ENCODE peak calls at places on chromosomes 2 and 18, in four cellular contexts. One of them, this sample, is unnamed.

GRCh38 chr2:104871566-104872033 is 17.7 kb downstream of the POU3F3 start:
- DNase-seq in K562: no peak
- DNase-seq in HEK293T: no peak
- DNase-seq in HepG2: no peak
- DNase-seq in this sample: no peak

GRCh38 chr2:62603154-62603712 is 97.2 kb upstream of the TMEM17 start:
- DNase-seq in HEK293T: no peak
- DNase-seq in HepG2: no peak
- DNase-seq in K562: no peak
- DNase-seq in this sample: no peak

GRCh38 chr18:58580078-58580477 is 48.8 kb downstream of the ALPK2 start:
- DNase-seq in HepG2: no peak
- DNase-seq in K562: no peak
- DNase-seq in HEK293T: no peak
- DNase-seq in this sample: no peak

GRCh38 chr2:178761759-178762371 is 45.4 kb downstream of the TTN start:
- DNase-seq in HEK293T: peak
- DNase-seq in HepG2: peak
- DNase-seq in K562: peak
- DNase-seq in this sample: peak

GRCh38 chr2:32865399-32866068 is 81.2 kb upstream of the LTBP1 start:
- DNase-seq in K562: no peak
- DNase-seq in HEK293T: no peak
- DNase-seq in HepG2: no peak
- DNase-seq in this sample: no peak

GRCh38 chr2:108988796-108989713 is at the start of gene EDAR:
- DNase-seq in K562: peak
- DNase-seq in HepG2: peak
- DNase-seq in HEK293T: peak
- DNase-seq in this sample: peak

GRCh38 chr2:187117483-187117882 is 268.5 kb upstream of the ZSWIM2 start:
- DNase-seq in K562: no peak
- DNase-seq in HEK293T: no peak
- DNase-seq in HepG2: no peak
- DNase-seq in this sample: peak

GRCh38 chr2:33262097-33262496 is 214.4 kb upstream of the RASGRP3 start:
- DNase-seq in HEK293T: no peak
- DNase-seq in K562: no peak
- DNase-seq in HepG2: no peak
- DNase-seq in this sample: no peak

GRCh38 chr2:12918841-12919445 is 202.2 kb downstream of the TRIB2 start:
- DNase-seq in HEK293T: no peak
- DNase-seq in HepG2: no peak
- DNase-seq in K562: no peak
- DNase-seq in this sample: no peak

GRCh38 chr2:137255990-137256389 is 490.6 kb downstream of the THSD7B start:
- DNase-seq in HEK293T: no peak
- DNase-seq in K562: no peak
- DNase-seq in HepG2: no peak
- DNase-seq in this sample: no peak

GRCh38 chr2:220533485-220533884 is 906.1 kb downstream of the SLC4A3 start:
- DNase-seq in K562: peak
- DNase-seq in HepG2: peak
- DNase-seq in HEK293T: peak
- DNase-seq in this sample: peak

GRCh38 chr2:129913695-129914495 is 65.6 kb upstream of the RAB6C start:
- DNase-seq in HepG2: no peak
- DNase-seq in HEK293T: no peak
- DNase-seq in K562: no peak
- DNase-seq in this sample: no peak

GRCh38 chr18:79962311-79962710 is 2.1 kb upstream of the HSBP1L1 start:
- DNase-seq in HepG2: no peak
- DNase-seq in K562: no peak
- DNase-seq in HEK293T: no peak
- DNase-seq in this sample: no peak

GRCh38 chr2:241750076-241750840 is 15.8 kb downstream of the D2HGDH start:
- DNase-seq in HepG2: no peak
- DNase-seq in HEK293T: no peak
- DNase-seq in K562: no peak
- DNase-seq in this sample: no peak
- TF ChIP-seq ELF4 in HepG2: no peak
- TF ChIP-seq ELF4 in HEK293T: no peak
- TF ChIP-seq ELF4 in K562: no peak
- TF ChIP-seq ELF4 in this sample: no peak

GRCh38 chr2:165382362-165382761 is 87.1 kb upstream of the CSRNP3 start:
- DNase-seq in HEK293T: no peak
- DNase-seq in HepG2: no peak
- DNase-seq in K562: no peak
- DNase-seq in this sample: no peak

GRCh38 chr2:165373322-165374025 is 96.0 kb upstream of the CSRNP3 start:
- DNase-seq in HEK293T: no peak
- DNase-seq in K562: no peak
- DNase-seq in HepG2: no peak
- DNase-seq in this sample: no peak

GRCh38 chr2:165371356-165371755 is 98.1 kb upstream of the CSRNP3 start:
- DNase-seq in HEK293T: no peak
- DNase-seq in K562: no peak
- DNase-seq in HepG2: no peak
- DNase-seq in this sample: no peak

DNA sequence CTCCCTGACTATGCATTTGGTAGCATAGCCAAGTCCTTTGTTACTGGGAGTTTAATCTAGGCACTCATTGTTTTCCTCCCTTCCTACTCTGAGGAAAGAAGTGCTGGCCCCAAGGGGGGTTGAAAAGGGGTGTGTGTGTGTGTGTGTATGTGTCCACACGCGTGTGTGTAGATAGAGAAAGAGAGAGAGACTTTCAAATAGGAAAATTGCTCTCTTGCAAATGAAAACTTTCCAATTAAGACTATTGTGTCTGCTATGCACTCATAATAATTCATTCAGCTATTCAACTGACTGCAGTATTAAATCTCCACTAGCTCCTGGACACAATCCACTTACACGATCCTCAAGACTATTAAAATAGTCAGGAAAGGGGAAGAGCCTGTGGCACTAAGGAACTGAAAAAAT is 92.9 kb upstream of the CSRNP3 start:
- DNase-seq in HepG2: no peak
- DNase-seq in K562: no peak
- DNase-seq in HEK293T: no peak
- DNase-seq in this sample: no peak
- TF ChIP-seq ELF4 in HepG2: no peak
- TF ChIP-seq ELF4 in K562: no peak
- TF ChIP-seq ELF4 in HEK293T: no peak
- TF ChIP-seq ELF4 in this sample: no peak

GRCh38 chr18:29164020-29164706 is 987.2 kb upstream of the CDH2 start:
- DNase-seq in HEK293T: no peak
- DNase-seq in HepG2: peak
- DNase-seq in K562: no peak
- DNase-seq in this sample: no peak
- TF ChIP-seq ELF4 in HEK293T: no peak
- TF ChIP-seq ELF4 in HepG2: no peak
- TF ChIP-seq ELF4 in K562: no peak
- TF ChIP-seq ELF4 in this sample: no peak

GRCh38 chr2:127810156-127810636 is 775 bp downstream of the WDR33 start:
- DNase-seq in HepG2: no peak
- DNase-seq in HEK293T: peak
- DNase-seq in K562: no peak
- DNase-seq in this sample: peak
- TF ChIP-seq ELF4 in HepG2: no peak
- TF ChIP-seq ELF4 in HEK293T: no peak
- TF ChIP-seq ELF4 in K562: no peak
- TF ChIP-seq ELF4 in this sample: no peak

DNA sequence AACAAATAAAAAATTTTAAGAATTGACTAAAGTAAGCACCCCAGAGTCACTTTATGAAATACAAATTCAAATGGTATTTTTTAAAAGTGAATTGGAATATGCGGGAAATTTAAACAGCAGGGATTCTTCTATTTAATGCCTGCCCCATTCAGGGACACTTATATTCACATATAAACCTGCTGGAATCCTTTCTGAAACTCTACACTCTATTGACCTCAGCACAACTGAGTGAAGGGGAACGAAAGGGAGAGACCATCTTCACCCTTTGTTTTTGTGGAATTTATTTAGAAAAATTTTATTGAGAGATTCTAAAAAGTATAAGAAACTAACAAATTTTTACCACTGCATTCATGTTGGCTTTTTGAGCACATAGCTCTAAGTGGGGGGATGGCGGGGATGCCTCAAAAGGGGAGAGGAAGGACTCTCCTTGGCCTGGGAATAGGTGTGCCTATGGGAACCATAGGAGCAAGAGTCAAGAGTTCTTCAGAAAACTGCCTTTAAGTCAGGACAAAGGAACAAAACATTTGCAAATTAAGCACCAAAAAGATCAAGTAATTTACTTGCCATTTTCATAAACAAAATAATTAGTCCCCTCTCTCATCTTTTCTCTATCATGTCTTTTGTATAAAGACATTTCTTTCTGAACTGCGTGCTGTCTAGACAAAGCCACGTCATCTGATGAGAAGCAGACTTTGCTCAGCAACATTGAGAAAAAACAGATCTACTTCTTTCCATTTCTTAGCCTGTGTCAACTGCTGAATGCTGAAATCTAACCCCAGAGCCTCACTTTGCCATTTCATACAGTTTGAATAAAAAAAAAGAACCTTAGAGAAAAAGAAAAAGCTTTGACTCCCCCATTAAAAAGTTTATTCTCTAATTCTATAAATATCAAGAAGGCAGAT is 21.6 kb upstream of the FLACC1 start:
- DNase-seq in K562: no peak
- DNase-seq in HepG2: no peak
- DNase-seq in HEK293T: no peak
- DNase-seq in this sample: no peak
- TF ChIP-seq ELF4 in K562: no peak
- TF ChIP-seq ELF4 in HepG2: no peak
- TF ChIP-seq ELF4 in HEK293T: no peak
- TF ChIP-seq ELF4 in this sample: no peak

GRCh38 chr2:241922396-241922795 is 52.9 kb downstream of the RTP5 start:
- DNase-seq in HEK293T: no peak
- DNase-seq in K562: no peak
- DNase-seq in HepG2: no peak
- DNase-seq in this sample: no peak
- TF ChIP-seq ELF4 in HEK293T: no peak
- TF ChIP-seq ELF4 in K562: no peak
- TF ChIP-seq ELF4 in HepG2: no peak
- TF ChIP-seq ELF4 in this sample: no peak

This sample was measured in WTC11.